ENCODE peak calls at places on chromosome 2, in eight cellular contexts. One of them, this sample, is unnamed.

GRCh38 chr2:70360661-70361316 is 58.9 kb upstream of the FAM136A start:
- DNase-seq in mammary epithelial cell: peak
- DNase-seq in MM.1S: no peak
- DNase-seq in GM23338: no peak
- DNase-seq in HCT116: peak
- DNase-seq in astrocyte: no peak
- DNase-seq in fibroblast of lung: no peak
- DNase-seq in HepG2: no peak
- DNase-seq in this sample: no peak

GRCh38 chr2:197113221-197113831 is 186.8 kb upstream of the PGAP1 start:
- DNase-seq in HCT116: peak
- DNase-seq in GM23338: peak
- DNase-seq in astrocyte: no peak
- DNase-seq in MM.1S: peak
- DNase-seq in mammary epithelial cell: peak
- DNase-seq in HepG2: peak
- DNase-seq in fibroblast of lung: peak
- DNase-seq in this sample: peak

GRCh38 chr2:54858021-54858681 is 134.7 kb downstream of the EML6 start:
- DNase-seq in GM23338: no peak
- DNase-seq in HCT116: no peak
- DNase-seq in HepG2: peak
- DNase-seq in fibroblast of lung: peak
- DNase-seq in mammary epithelial cell: no peak
- DNase-seq in MM.1S: no peak
- DNase-seq in astrocyte: peak
- DNase-seq in this sample: peak

GRCh38 chr2:218962859-218963492 is 3.5 kb downstream of the CDK5R2 start:
- DNase-seq in GM23338: peak
- DNase-seq in MM.1S: peak
- DNase-seq in fibroblast of lung: peak
- DNase-seq in HepG2: peak
- DNase-seq in mammary epithelial cell: peak
- DNase-seq in astrocyte: peak
- DNase-seq in HCT116: peak
- DNase-seq in this sample: peak

GRCh38 chr2:156156580-156156979 is 175.9 kb downstream of the NR4A2 start:
- DNase-seq in mammary epithelial cell: no peak
- DNase-seq in MM.1S: no peak
- DNase-seq in HCT116: no peak
- DNase-seq in fibroblast of lung: peak
- DNase-seq in GM23338: peak
- DNase-seq in astrocyte: no peak
- DNase-seq in HepG2: peak
- DNase-seq in this sample: peak

GRCh38 chr2:65320042-65320711 is 92.5 kb downstream of the ACTR2 start:
- DNase-seq in HCT116: peak
- DNase-seq in GM23338: peak
- DNase-seq in fibroblast of lung: peak
- DNase-seq in HepG2: peak
- DNase-seq in astrocyte: peak
- DNase-seq in MM.1S: no peak
- DNase-seq in mammary epithelial cell: peak
- DNase-seq in this sample: peak

GRCh38 chr2:239731998-239732665 is 293.0 kb downstream of the NDUFA10 start:
- DNase-seq in MM.1S: no peak
- DNase-seq in GM23338: no peak
- DNase-seq in fibroblast of lung: no peak
- DNase-seq in HepG2: no peak
- DNase-seq in HCT116: no peak
- DNase-seq in astrocyte: no peak
- DNase-seq in mammary epithelial cell: no peak
- DNase-seq in this sample: no peak

GRCh38 chr2:98839292-98839691 is 96.7 kb downstream of the CRACDL start:
- DNase-seq in astrocyte: peak
- DNase-seq in MM.1S: no peak
- DNase-seq in GM23338: no peak
- DNase-seq in HepG2: no peak
- DNase-seq in fibroblast of lung: peak
- DNase-seq in mammary epithelial cell: peak
- DNase-seq in HCT116: no peak
- DNase-seq in this sample: peak

GRCh38 chr2:64142817-64143153 is 1.4 kb downstream of the PELI1 start:
- DNase-seq in fibroblast of lung: peak
- DNase-seq in astrocyte: no peak
- DNase-seq in MM.1S: peak
- DNase-seq in GM23338: no peak
- DNase-seq in mammary epithelial cell: no peak
- DNase-seq in HepG2: no peak
- DNase-seq in HCT116: no peak
- DNase-seq in this sample: peak

GRCh38 chr2:237210763-237211162 is 125.1 kb downstream of the COPS8 start:
- DNase-seq in fibroblast of lung: no peak
- DNase-seq in HCT116: no peak
- DNase-seq in mammary epithelial cell: no peak
- DNase-seq in astrocyte: no peak
- DNase-seq in GM23338: peak
- DNase-seq in MM.1S: no peak
- DNase-seq in HepG2: no peak
- DNase-seq in this sample: no peak

GRCh38 chr2:6372317-6372903 is 493.3 kb downstream of the CMPK2 start:
- DNase-seq in GM23338: no peak
- DNase-seq in fibroblast of lung: peak
- DNase-seq in HCT116: no peak
- DNase-seq in mammary epithelial cell: no peak
- DNase-seq in HepG2: no peak
- DNase-seq in MM.1S: no peak
- DNase-seq in astrocyte: peak
- DNase-seq in this sample: peak

GRCh38 chr2:120913972-120914838 is 178.5 kb downstream of the GLI2 start:
- DNase-seq in mammary epithelial cell: no peak
- DNase-seq in MM.1S: no peak
- DNase-seq in HCT116: no peak
- DNase-seq in GM23338: no peak
- DNase-seq in HepG2: no peak
- DNase-seq in fibroblast of lung: no peak
- DNase-seq in astrocyte: no peak
- DNase-seq in this sample: peak
- TF ChIP-seq EZH2 in mammary epithelial cell: no peak
- TF ChIP-seq EZH2 in MM.1S: no peak
- TF ChIP-seq EZH2 in HCT116: no peak
- TF ChIP-seq EZH2 in GM23338: no peak
- TF ChIP-seq EZH2 in HepG2: no peak
- TF ChIP-seq EZH2 in fibroblast of lung: no peak
- TF ChIP-seq EZH2 in astrocyte: no peak
- TF ChIP-seq EZH2 in this sample: no peak

GRCh38 chr2:161420406-161421025 is 4.4 kb downstream of the TBR1 start:
- DNase-seq in HepG2: no peak
- DNase-seq in GM23338: no peak
- DNase-seq in astrocyte: no peak
- DNase-seq in HCT116: no peak
- DNase-seq in fibroblast of lung: no peak
- DNase-seq in mammary epithelial cell: no peak
- DNase-seq in MM.1S: no peak
- DNase-seq in this sample: no peak
- TF ChIP-seq EZH2 in HepG2: no peak
- TF ChIP-seq EZH2 in GM23338: peak
- TF ChIP-seq EZH2 in astrocyte: peak
- TF ChIP-seq EZH2 in HCT116: no peak
- TF ChIP-seq EZH2 in fibroblast of lung: peak
- TF ChIP-seq EZH2 in mammary epithelial cell: no peak
- TF ChIP-seq EZH2 in MM.1S: no peak
- TF ChIP-seq EZH2 in this sample: no peak

GRCh38 chr2:200779214-200779613 is 32.5 kb upstream of the BZW1 start:
- DNase-seq in GM23338: no peak
- DNase-seq in astrocyte: no peak
- DNase-seq in HCT116: no peak
- DNase-seq in mammary epithelial cell: no peak
- DNase-seq in HepG2: no peak
- DNase-seq in fibroblast of lung: no peak
- DNase-seq in MM.1S: no peak
- DNase-seq in this sample: no peak

GRCh38 chr2:200778038-200778437 is 33.7 kb upstream of the BZW1 start:
- DNase-seq in HCT116: no peak
- DNase-seq in mammary epithelial cell: no peak
- DNase-seq in astrocyte: peak
- DNase-seq in fibroblast of lung: no peak
- DNase-seq in HepG2: no peak
- DNase-seq in GM23338: no peak
- DNase-seq in MM.1S: no peak
- DNase-seq in this sample: peak

GRCh38 chr2:200782243-200782642 is 29.5 kb upstream of the BZW1 start:
- DNase-seq in HepG2: no peak
- DNase-seq in astrocyte: no peak
- DNase-seq in fibroblast of lung: peak
- DNase-seq in mammary epithelial cell: no peak
- DNase-seq in HCT116: no peak
- DNase-seq in GM23338: no peak
- DNase-seq in MM.1S: no peak
- DNase-seq in this sample: no peak

GRCh38 chr2:200784215-200784614 is 27.5 kb upstream of the BZW1 start:
- DNase-seq in HCT116: no peak
- DNase-seq in GM23338: no peak
- DNase-seq in fibroblast of lung: no peak
- DNase-seq in astrocyte: no peak
- DNase-seq in mammary epithelial cell: no peak
- DNase-seq in HepG2: no peak
- DNase-seq in MM.1S: no peak
- DNase-seq in this sample: no peak

GRCh38 chr2:200781626-200782025 is 30.1 kb upstream of the BZW1 start:
- DNase-seq in GM23338: no peak
- DNase-seq in MM.1S: no peak
- DNase-seq in HepG2: no peak
- DNase-seq in mammary epithelial cell: peak
- DNase-seq in fibroblast of lung: no peak
- DNase-seq in astrocyte: no peak
- DNase-seq in HCT116: no peak
- DNase-seq in this sample: no peak
- TF ChIP-seq EZH2 in GM23338: no peak
- TF ChIP-seq EZH2 in MM.1S: no peak
- TF ChIP-seq EZH2 in HepG2: no peak
- TF ChIP-seq EZH2 in mammary epithelial cell: no peak
- TF ChIP-seq EZH2 in fibroblast of lung: no peak
- TF ChIP-seq EZH2 in astrocyte: no peak
- TF ChIP-seq EZH2 in HCT116: no peak
- TF ChIP-seq EZH2 in this sample: no peak

DNA sequence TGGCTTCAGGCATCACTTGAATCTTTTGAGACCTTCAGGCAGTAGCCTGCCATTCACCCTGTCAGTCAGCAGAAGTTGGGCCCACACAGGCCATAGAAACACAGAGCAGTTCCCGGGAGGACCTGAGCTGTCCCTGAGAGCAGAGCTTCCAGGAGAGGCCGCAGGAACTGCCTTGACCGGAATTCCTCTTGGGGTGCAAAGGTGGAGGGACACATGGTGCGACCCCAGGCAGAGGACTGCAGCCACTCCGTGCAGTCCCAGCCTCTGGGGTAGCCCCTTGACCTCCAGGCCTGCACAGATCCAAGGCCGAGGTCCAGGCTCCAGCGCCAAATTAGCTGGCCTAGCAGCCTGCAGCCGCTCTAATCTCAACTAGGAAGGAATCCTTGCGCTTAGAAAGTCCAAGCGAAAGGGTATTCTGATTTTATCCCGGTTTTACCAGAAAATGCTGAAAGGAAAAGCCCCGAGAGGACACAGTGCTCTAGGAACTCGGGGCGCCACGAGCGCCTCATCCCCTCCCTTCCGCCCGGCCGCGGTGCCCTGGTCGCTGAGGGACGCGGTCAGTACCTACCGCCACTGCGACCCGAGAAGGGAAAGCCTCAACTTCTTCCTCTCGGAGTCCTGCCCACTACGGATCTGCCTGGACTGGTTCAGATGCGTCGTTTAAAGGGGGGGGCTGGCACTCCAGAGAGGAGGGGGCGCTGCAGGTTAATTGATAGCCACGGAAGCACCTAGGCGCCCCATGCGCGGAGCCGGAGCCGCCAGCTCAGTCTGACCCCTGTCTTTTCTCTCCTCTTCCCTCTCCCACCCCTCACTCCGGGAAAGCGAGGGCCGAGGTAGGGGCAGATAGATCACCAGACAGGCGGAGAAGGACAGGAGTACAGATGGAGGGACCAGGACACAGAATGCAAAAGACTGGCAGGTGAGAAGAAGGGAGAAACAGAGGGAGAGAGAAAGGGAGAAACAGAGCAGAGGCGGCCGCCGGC is 5.4 kb downstream of the SIX2 start:
- DNase-seq in mammary epithelial cell: no peak
- DNase-seq in HCT116: no peak
- DNase-seq in astrocyte: no peak
- DNase-seq in MM.1S: no peak
- DNase-seq in HepG2: no peak
- DNase-seq in fibroblast of lung: no peak
- DNase-seq in GM23338: peak
- DNase-seq in this sample: no peak
- TF ChIP-seq EZH2 in mammary epithelial cell: no peak
- TF ChIP-seq EZH2 in HCT116: no peak
- TF ChIP-seq EZH2 in astrocyte: peak
- TF ChIP-seq EZH2 in MM.1S: no peak
- TF ChIP-seq EZH2 in HepG2: no peak
- TF ChIP-seq EZH2 in fibroblast of lung: no peak
- TF ChIP-seq EZH2 in GM23338: peak
- TF ChIP-seq EZH2 in this sample: no peak

DNA sequence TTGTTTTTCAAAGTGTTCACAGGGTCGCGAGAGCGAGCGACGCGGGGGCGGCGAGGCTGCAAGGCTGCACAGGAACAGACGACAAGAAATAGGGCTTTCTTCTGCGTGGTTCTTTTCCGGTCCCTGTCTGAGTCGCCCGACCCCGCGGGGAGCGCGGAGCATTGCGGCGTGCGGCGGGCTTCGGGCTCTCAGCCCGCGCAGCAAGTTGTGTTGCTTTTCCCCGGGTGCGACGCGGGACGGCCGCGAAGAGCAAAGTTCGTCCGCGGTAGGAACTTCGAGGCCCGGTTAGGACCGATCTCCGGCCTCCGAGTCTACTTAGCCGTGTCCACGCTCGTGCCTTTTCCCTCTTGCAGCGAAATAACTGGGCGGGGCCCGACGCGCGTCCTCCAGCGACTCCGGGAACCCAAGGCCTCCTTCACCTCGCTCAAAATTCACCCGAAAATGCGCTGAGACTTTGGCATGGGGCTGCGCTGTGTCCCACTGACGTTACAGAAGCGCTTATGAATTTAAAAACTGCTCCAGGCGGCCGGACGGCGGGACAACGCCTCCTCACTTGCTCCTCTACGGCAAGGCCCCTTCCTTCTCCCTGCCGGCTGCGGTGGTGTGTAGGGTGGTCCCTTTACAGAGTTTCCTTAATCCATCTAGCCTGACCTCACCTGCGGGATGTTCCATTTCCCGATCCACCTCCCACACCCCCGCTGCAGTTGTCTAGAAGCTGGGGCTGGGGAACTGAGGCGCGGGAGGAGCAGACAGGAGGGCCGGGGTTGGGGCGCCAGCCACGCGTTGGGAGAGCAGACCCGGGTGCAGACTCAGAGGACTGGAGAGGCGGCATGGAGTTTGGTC is 1.5 kb upstream of the BCL2L11 start:
- DNase-seq in HCT116: no peak
- DNase-seq in HepG2: no peak
- DNase-seq in MM.1S: no peak
- DNase-seq in astrocyte: no peak
- DNase-seq in mammary epithelial cell: no peak
- DNase-seq in fibroblast of lung: peak
- DNase-seq in GM23338: peak
- DNase-seq in this sample: peak
- TF ChIP-seq EZH2 in HCT116: no peak
- TF ChIP-seq EZH2 in HepG2: no peak
- TF ChIP-seq EZH2 in MM.1S: no peak
- TF ChIP-seq EZH2 in astrocyte: peak
- TF ChIP-seq EZH2 in mammary epithelial cell: no peak
- TF ChIP-seq EZH2 in fibroblast of lung: peak
- TF ChIP-seq EZH2 in GM23338: peak
- TF ChIP-seq EZH2 in this sample: peak

GRCh38 chr2:176637497-176638166 is 368.4 kb downstream of the MTX2 start:
- DNase-seq in fibroblast of lung: peak
- DNase-seq in mammary epithelial cell: peak
- DNase-seq in HCT116: no peak
- DNase-seq in astrocyte: peak
- DNase-seq in HepG2: no peak
- DNase-seq in GM23338: peak
- DNase-seq in MM.1S: peak
- DNase-seq in this sample: peak
- TF ChIP-seq EZH2 in fibroblast of lung: peak
- TF ChIP-seq EZH2 in mammary epithelial cell: no peak
- TF ChIP-seq EZH2 in HCT116: no peak
- TF ChIP-seq EZH2 in astrocyte: no peak
- TF ChIP-seq EZH2 in HepG2: peak
- TF ChIP-seq EZH2 in GM23338: peak
- TF ChIP-seq EZH2 in MM.1S: no peak
- TF ChIP-seq EZH2 in this sample: no peak